ENCODE peak calls at places on chromosomes 13 and 19, in ten cellular contexts. A is transverse colon, K is suprapubic skin, J is sigmoid colon, X is A549, B is esophagus muscularis mucosa, O is stomach, Z is ovary, G is GM12878, C is SK-N-SH. R is an unnamed sample.

GRCh38 chr13:79432992-79433391 is 26.9 kb upstream of the RBM26 start:
- DNase-seq in A (no peak), K (no peak), J (no peak), X (no peak), B (no peak), O (no peak), Z (no peak), G (no peak), C (no peak), R (no peak)

GRCh38 chr19:42038675-42039074 is 31.3 kb downstream of the GRIK5 start:
- DNase-seq in A (no peak), K (no peak), J (peak; percentile 71), X (no peak), B (no peak), O (no peak), Z (no peak), G (no peak), C (no peak), R (no peak)

GRCh38 chr13:51814825-51815650 is 11.1 kb upstream of the DHRS12 start:
- DNase-seq in A (peak; percentile 83), K (no peak), J (peak; percentile 78), X (peak; percentile 60), B (no peak), O (peak; percentile 78), Z (peak; percentile 43), G (no peak), C (peak; percentile 79), R (peak; percentile 74)

GRCh38 chr19:5719274-5719960 is 529 bp downstream of the LONP1 start:
- DNase-seq in A (no peak), K (no peak), J (no peak), X (no peak), B (no peak), O (no peak), Z (no peak), G (no peak), C (no peak), R (no peak)

GRCh38 chr13:34104853-34105252 is 286.9 kb downstream of the RFC3 start:
- DNase-seq in A (no peak), K (no peak), J (no peak), X (no peak), B (no peak), O (no peak), Z (no peak), G (no peak), C (no peak), R (no peak)

GRCh38 chr13:106446011-106446410 is 89.5 kb downstream of the EFNB2 start:
- DNase-seq in A (no peak), K (no peak), J (no peak), X (no peak), B (no peak), O (no peak), Z (no peak), G (no peak), C (no peak), R (no peak)

GRCh38 chr13:94192576-94192975 is 286.9 kb downstream of the DCT start:
- DNase-seq in A (peak; percentile 15), K (no peak), J (no peak), X (no peak), B (no peak), O (no peak), Z (no peak), G (no peak), C (no peak), R (peak; percentile 30)

GRCh38 chr13:76314495-76314894 is 571.7 kb downstream of the KCTD12 start:
- DNase-seq in A (no peak), K (no peak), J (no peak), X (no peak), B (no peak), O (no peak), Z (no peak), G (no peak), C (no peak), R (no peak)

GRCh38 chr19:40335101-40335500 is 13.1 kb downstream of the C19orf47 start:
- DNase-seq in A (no peak), K (no peak), J (no peak), X (no peak), B (no peak), O (no peak), Z (no peak), G (no peak), C (no peak), R (no peak)

GRCh38 chr19:40326201-40326600 is 22.0 kb downstream of the C19orf47 start:
- DNase-seq in A (no peak), K (no peak), J (no peak), X (no peak), B (no peak), O (no peak), Z (no peak), G (no peak), C (no peak), R (no peak)

GRCh38 chr19:40332669-40333068 is 15.5 kb downstream of the C19orf47 start:
- DNase-seq in A (no peak), K (no peak), J (no peak), X (no peak), B (no peak), O (no peak), Z (no peak), G (no peak), C (no peak), R (no peak)

GRCh38 chr19:40335855-40336700 is 12.1 kb downstream of the C19orf47 start:
- DNase-seq in A (no peak), K (no peak), J (no peak), X (no peak), B (no peak), O (no peak), Z (no peak), G (no peak), C (no peak), R (no peak)

GRCh38 chr19:40331052-40331451 is 17.1 kb downstream of the C19orf47 start:
- DNase-seq in A (no peak), K (no peak), J (no peak), X (no peak), B (no peak), O (no peak), Z (no peak), G (no peak), C (no peak), R (no peak)
- TF ChIP-seq EP300 in A (no peak), K (no peak), J (no peak), X (no peak), B (no peak), O (no peak), Z (no peak), G (no peak), C (no peak), R (no peak)

DNA sequence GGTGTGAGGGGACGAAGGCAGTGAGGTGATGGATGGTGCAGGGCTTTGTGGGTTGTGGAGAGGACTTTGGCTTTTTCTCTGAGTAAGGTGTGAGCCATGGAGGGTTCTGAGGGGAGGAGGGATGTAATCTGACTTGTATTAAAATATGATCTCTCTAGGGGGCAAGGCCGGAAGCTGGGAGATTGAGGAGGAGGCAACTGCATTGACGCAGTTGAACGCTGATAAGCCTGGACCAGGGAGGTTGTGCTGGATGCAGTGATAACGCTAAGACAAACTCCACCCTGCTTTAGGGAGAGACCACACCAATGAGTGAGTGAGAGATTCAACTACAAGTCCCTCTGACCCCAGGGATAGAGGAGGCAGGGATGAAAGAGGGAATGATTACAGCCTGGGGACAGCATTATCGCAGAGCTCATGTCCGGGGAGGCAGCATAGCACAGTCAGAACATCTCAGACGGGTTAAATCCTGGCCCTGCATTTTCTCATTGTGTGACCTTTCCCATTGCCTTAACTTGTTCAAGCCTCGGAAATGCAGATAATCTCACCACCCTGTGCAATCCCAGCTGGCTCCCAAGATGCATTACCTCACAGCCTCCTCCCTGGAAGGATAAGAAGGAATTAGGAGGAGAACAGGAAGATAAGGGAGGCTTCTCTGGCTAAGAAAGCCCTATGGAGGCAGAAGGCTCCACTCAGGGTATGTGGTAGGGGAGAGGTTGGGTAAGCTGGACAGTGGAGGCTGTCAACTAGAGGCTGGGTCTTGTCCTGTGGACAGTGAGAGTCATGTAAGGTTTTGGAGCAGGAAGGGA is 124.2 kb downstream of the CACNA1A start:
- DNase-seq in A (no peak), K (no peak), J (no peak), X (no peak), B (no peak), O (no peak), Z (no peak), G (no peak), C (no peak), R (no peak)
- H3K27ac ChIP-seq in A (no peak overlapping the region), K (no peak overlapping the region), J (no peak overlapping the region), X (no peak overlapping the region), B (no peak overlapping the region), O (no peak overlapping the region), Z (no peak overlapping the region), G (no peak overlapping the region), C (no peak overlapping the region), R (no peak overlapping the region)

GRCh38 chr13:74203576-74203975 is 69.4 kb upstream of the KLF12 start:
- DNase-seq in A (no peak), K (no peak), J (no peak), X (no peak), B (no peak), O (no peak), Z (no peak), G (no peak), C (no peak), R (no peak)

GRCh38 chr13:74202129-74202528 is 67.9 kb upstream of the KLF12 start:
- DNase-seq in A (no peak), K (no peak), J (no peak), X (no peak), B (no peak), O (no peak), Z (no peak), G (no peak), C (no peak), R (no peak)

GRCh38 chr13:74197686-74198085 is 63.5 kb upstream of the KLF12 start:
- DNase-seq in A (no peak), K (no peak), J (no peak), X (no peak), B (no peak), O (no peak), Z (no peak), G (no peak), C (no peak), R (no peak)

GRCh38 chr13:74201530-74201929 is 67.3 kb upstream of the KLF12 start:
- DNase-seq in A (no peak), K (no peak), J (no peak), X (no peak), B (no peak), O (no peak), Z (no peak), G (no peak), C (no peak), R (no peak)

DNA sequence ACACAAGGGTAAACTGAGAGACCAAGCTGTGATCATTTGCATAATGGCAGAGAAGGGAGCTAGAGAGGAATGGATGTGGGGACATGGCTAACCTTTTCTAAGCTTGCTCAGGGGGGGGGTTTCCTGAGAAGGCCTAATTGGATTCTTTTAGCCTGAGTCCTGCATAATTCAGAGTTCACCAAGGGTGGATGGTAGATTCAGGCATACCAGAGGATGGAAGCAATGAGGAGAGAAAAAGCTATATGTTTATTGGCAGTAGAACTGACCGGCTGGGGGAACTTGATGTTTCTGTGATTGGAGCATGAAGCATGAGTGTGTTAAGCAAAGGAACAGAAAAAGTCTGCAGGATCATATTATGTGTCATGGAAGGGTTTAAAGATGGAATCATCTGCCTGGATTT is 65.9 kb upstream of the KLF12 start:
- DNase-seq in A (no peak), K (no peak), J (no peak), X (no peak), B (no peak), O (no peak), Z (no peak), G (no peak), C (no peak), R (no peak)
- TF ChIP-seq EP300 in A (no peak), K (no peak), J (no peak), X (no peak), B (no peak), O (no peak), Z (no peak), G (no peak), C (no peak), R (no peak)

GRCh38 chr19:46976845-46977320 is 42.8 kb upstream of the NPAS1 start:
- DNase-seq in A (no peak), K (peak; percentile 82), J (peak; percentile 73), X (no peak), B (no peak), O (peak; percentile 43), Z (no peak), G (no peak), C (peak; percentile 57), R (no peak)

GRCh38 chr19:46975918-46976782 is 43.5 kb upstream of the NPAS1 start:
- DNase-seq in A (peak; percentile 76), K (peak; percentile 97), J (peak; percentile 98), X (no peak), B (peak; percentile 96), O (peak; percentile 97), Z (peak; percentile 92), G (no peak), C (peak; percentile 69), R (peak; percentile 92)

GRCh38 chr19:46979103-46979769 is 40.4 kb upstream of the NPAS1 start:
- DNase-seq in A (no peak), K (no peak), J (no peak), X (no peak), B (no peak), O (no peak), Z (no peak), G (no peak), C (no peak), R (no peak)

GRCh38 chr19:46978470-46978869 is 41.2 kb upstream of the NPAS1 start:
- DNase-seq in A (no peak), K (no peak), J (no peak), X (no peak), B (no peak), O (no peak), Z (no peak), G (no peak), C (no peak), R (no peak)

DNA sequence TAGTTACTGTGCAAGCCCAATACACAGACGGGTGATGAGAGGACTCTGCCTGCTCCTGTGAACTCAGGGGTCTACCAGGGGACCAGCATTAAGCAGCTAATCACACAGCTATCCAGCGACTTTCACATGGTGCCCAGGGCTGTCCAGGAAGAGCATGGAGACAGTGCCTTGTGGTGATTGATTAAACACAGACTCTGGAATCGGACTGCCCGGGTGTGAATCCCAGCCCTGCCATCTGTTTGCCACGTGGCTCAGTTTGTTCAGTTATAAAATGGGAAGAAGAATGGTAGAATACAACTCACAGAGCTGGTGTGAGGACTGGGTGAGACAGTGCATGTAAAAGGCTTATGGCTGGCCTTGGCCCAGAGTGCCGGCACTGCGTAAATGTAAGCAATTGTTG is 42.1 kb upstream of the NPAS1 start:
- DNase-seq in A (no peak), K (no peak), J (no peak), X (no peak), B (no peak), O (no peak), Z (no peak), G (no peak), C (peak; percentile 64), R (no peak)
- H3K27ac ChIP-seq in A (peak overlapping the region; percentile 89), K (peak overlapping the region; percentile 74), J (peak overlapping the region; percentile 92), X (peak overlapping the region; percentile 76), B (peak overlapping the region; percentile 84), O (peak overlapping the region; percentile 80), Z (peak overlapping the region; percentile 53), G (no peak overlapping the region), C (peak overlapping the region; percentile 91), R (peak overlapping the region; percentile 35)

R was measured in tibial nerve.